ENCODE peak calls at places on chromosomes 12 and 14, in ten cellular contexts. D is endothelial cell; U is activated B cell treated with CpG ODN at 0.5 μM for 24 hours; X is BE2C; S is GM13976; Q is CD4-positive, alpha-beta T cell; L is WTC11; O is fibroblast of the aortic adventitia; V is choroid plexus epithelial cell; R is chondrocyte. I is an unnamed sample.

GRCh38 chr14:68466491-68466977 is 326.3 kb downstream of the ZFP36L1 start:
- DNase-seq in O (peak; percentile 99), U (no peak), V (peak; percentile 97), R (no peak), L (no peak), D (no peak), X (no peak), S (no peak), Q (no peak), I (no peak)

GRCh38 chr14:68144051-68144681 is 324.6 kb downstream of the RAD51B start:
- DNase-seq in R (no peak), O (no peak), D (no peak), L (no peak), Q (no peak), S (no peak), V (peak; percentile 94), X (no peak), U (no peak), I (no peak)

GRCh38 chr12:109627633-109628032 is 54.0 kb downstream of the MVK start:
- DNase-seq in R (no peak), U (no peak), Q (no peak), X (no peak), L (no peak), V (no peak), S (no peak), D (no peak), O (no peak), I (no peak)

GRCh38 chr12:57764662-57765002 is 2.2 kb downstream of the CYP27B1 start:
- DNase-seq in V (no peak), U (no peak), Q (no peak), L (no peak), O (no peak), S (no peak), D (no peak), X (no peak), R (no peak), I (no peak)

GRCh38 chr12:57270966-57271470 is 20.0 kb upstream of the STAC3 start:
- DNase-seq in R (no peak), X (no peak), V (no peak), S (no peak), Q (no peak), D (no peak), U (no peak), O (no peak), L (no peak), I (no peak)

GRCh38 chr12:71190822-71191221 is 33.0 kb upstream of the TSPAN8 start:
- DNase-seq in D (no peak), U (no peak), S (no peak), L (no peak), Q (no peak), O (no peak), V (no peak), R (no peak), X (no peak), I (no peak)

GRCh38 chr14:24818054-24818822 is 184.2 kb upstream of the GZMB start:
- DNase-seq in D (no peak), S (no peak), X (no peak), Q (no peak), O (no peak), L (no peak), U (no peak), R (no peak), V (peak; percentile 85), I (no peak)

GRCh38 chr14:54348923-54349615 is 47.7 kb upstream of the CDKN3 start:
- DNase-seq in X (no peak), R (no peak), Q (no peak), D (no peak), L (no peak), O (peak; percentile 68), U (no peak), V (peak; percentile 94), S (no peak), I (no peak)

GRCh38 chr12:14211829-14212455 is 153.5 kb upstream of the ATF7IP start:
- DNase-seq in Q (no peak), O (no peak), R (no peak), S (no peak), V (no peak), U (no peak), L (no peak), X (no peak), D (no peak), I (no peak)

GRCh38 chr14:100825691-100826331 is at the start of gene MEG3:
- DNase-seq in R (no peak), S (no peak), D (no peak), L (no peak), Q (no peak), O (peak; percentile 91), U (no peak), X (peak; percentile 79), V (peak; percentile 91), I (no peak)

GRCh38 chr14:55366271-55366670 is 45.4 kb downstream of the ATG14 start:
- DNase-seq in U (no peak), D (no peak), S (no peak), L (no peak), Q (no peak), V (peak; percentile 69), O (peak; percentile 36), X (no peak), R (no peak), I (no peak)

GRCh38 chr12:109968032-109968420 is 28.1 kb downstream of the GIT2 start:
- DNase-seq in D (no peak), Q (no peak), V (no peak), S (no peak), L (no peak), X (no peak), O (no peak), R (no peak), U (no peak), I (no peak)

GRCh38 chr12:47808049-47808448 is 11.7 kb downstream of the HDAC7 start:
- DNase-seq in X (no peak), U (peak; percentile 69), V (peak; percentile 71), D (no peak), S (peak; percentile 76), R (no peak), L (no peak), O (no peak), Q (peak; percentile 50), I (no peak)

GRCh38 chr14:89163237-89163636 is 253.8 kb downstream of the FOXN3 start:
- DNase-seq in D (no peak), L (no peak), O (no peak), S (no peak), V (no peak), R (no peak), U (no peak), X (no peak), Q (no peak), I (no peak)

GRCh38 chr14:49754570-49755097 is 13.3 kb upstream of the KLHDC2 start:
- DNase-seq in L (no peak), V (no peak), Q (no peak), O (no peak), X (no peak), S (no peak), U (no peak), R (no peak), D (no peak), I (no peak)

GRCh38 chr14:49755378-49755777 is 12.6 kb upstream of the KLHDC2 start:
- DNase-seq in X (no peak), R (no peak), U (no peak), L (no peak), D (no peak), O (peak; percentile 41), V (no peak), Q (no peak), S (no peak), I (no peak)
- TF ChIP-seq CTCF in X (no peak), R (no peak), U (no peak), L (no peak), D (no peak), O (no peak), V (no peak), Q (no peak), S (no peak), I (no peak)

GRCh38 chr12:128969480-128970055 is 116.3 kb downstream of the GLT1D1 start:
- DNase-seq in Q (no peak), D (peak; percentile 29), S (peak; percentile 85), R (peak; percentile 75), L (peak; percentile 36), O (no peak), V (peak; percentile 20), X (no peak), U (no peak), I (no peak)
- TF ChIP-seq CTCF in Q (peak; percentile 30), D (no peak), S (peak; percentile 82), R (peak; percentile 78), L (no peak), O (no peak), V (peak; percentile 53), X (no peak), U (no peak), I (peak; percentile 68)

GRCh38 chr14:30875788-30876053 is 1.4 kb downstream of the COCH start:
- DNase-seq in U (no peak), S (no peak), D (no peak), Q (no peak), O (no peak), X (no peak), V (no peak), L (no peak), R (no peak), I (no peak)

GRCh38 chr14:30874999-30875787 is 834 bp downstream of the COCH start:
- DNase-seq in X (no peak), U (peak; percentile 32), D (peak; percentile 21), O (no peak), S (peak; percentile 60), V (no peak), R (peak; percentile 88), L (peak; percentile 53), Q (no peak), I (no peak)

GRCh38 chr14:30872602-30873001 is 1.8 kb upstream of the COCH start:
- DNase-seq in S (no peak), U (no peak), Q (no peak), R (no peak), D (no peak), O (no peak), V (no peak), X (no peak), L (no peak), I (no peak)

GRCh38 chr14:30873308-30874119 is 845 bp upstream of the COCH start:
- DNase-seq in S (no peak), O (no peak), U (no peak), L (no peak), D (no peak), R (no peak), Q (no peak), V (no peak), X (no peak), I (no peak)

GRCh38 chr14:30874120-30874998 is at the start of gene COCH:
- DNase-seq in R (peak; percentile 89), O (no peak), S (peak; percentile 88), L (peak; percentile 59), V (no peak), D (peak; percentile 52), Q (no peak), X (peak; percentile 81), U (peak; percentile 66), I (no peak)
- TF ChIP-seq CTCF in R (peak; percentile 73), O (peak; percentile 6), S (peak; percentile 35), L (peak; percentile 17), V (no peak), D (peak; percentile 42), Q (peak; percentile 26), X (peak; percentile 39), U (no peak), I (peak; percentile 46)

DNA sequence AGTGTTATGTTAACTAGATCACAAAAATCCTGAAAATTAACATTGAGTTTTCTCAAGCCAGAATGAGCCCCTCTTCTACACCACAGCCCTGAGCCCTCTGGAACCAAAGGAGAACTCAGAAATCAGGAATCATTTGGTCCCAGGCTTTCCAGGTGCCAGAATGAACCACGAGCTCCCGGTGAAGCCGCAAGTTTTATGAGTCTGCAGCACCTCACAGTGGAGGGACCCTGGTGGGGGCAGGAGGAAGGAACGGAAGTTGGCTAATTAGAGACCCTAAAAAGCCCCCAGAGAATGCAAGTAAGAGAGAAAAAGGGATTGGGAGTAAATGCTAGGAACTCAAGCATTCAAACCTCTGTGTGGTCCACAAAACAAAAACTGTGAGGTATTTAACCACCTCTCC is 52.9 kb upstream of the BCL2L14 start:
- DNase-seq in L (peak; percentile 61), X (peak; percentile 46), O (no peak), U (no peak), V (peak; percentile 32), R (no peak), Q (no peak), D (peak; percentile 18), S (no peak), I (no peak)
- TF ChIP-seq CTCF in L (no peak), X (peak; percentile 62), O (peak; percentile 5), U (no peak), V (peak; percentile 62), R (peak; percentile 62), Q (no peak), D (no peak), S (no peak), I (no peak)

I was measured in GM12864.